ENCODE peak calls at places on chromosomes 11 and 22, in eight cellular contexts. Q is MV-4-11; N is CD8-positive, alpha-beta T cell; G is naive thymus-derived CD8-positive, alpha-beta T cell; T is amniotic stem cell; D is naive B cell; A is adipocyte; U is activated CD8-positive, alpha-beta T cell treated with anti-CD3 and anti-CD28 coated beads, Interleukin-2, amount 10 ng/mL, durations not matched to agents 7 days and 5 days. H is an unnamed sample.

GRCh38 chr11:115334932-115335788 is 169.1 kb downstream of the CADM1 start:
- DNase-seq in Q (peak; percentile 41), N (no peak), G (peak; percentile 4), T (no peak), D (no peak), A (peak; percentile 68), U (no peak), H (no peak)

GRCh38 chr11:2217211-2218081 is 45.8 kb upstream of the TH start:
- DNase-seq in Q (no peak), N (no peak), G (peak; percentile 34), T (no peak), D (no peak), A (no peak), U (peak; percentile 21), H (no peak)

GRCh38 chr11:96878299-96879051 is 488.7 kb downstream of the JRKL start:
- DNase-seq in Q (no peak), N (no peak), G (no peak), T (no peak), D (no peak), A (no peak), U (no peak), H (no peak)

GRCh38 chr22:21665047-21665851 is 563 bp upstream of the PPIL2 start:
- DNase-seq in Q (no peak), N (no peak), G (no peak), T (no peak), D (no peak), A (no peak), U (no peak), H (no peak)

GRCh38 chr22:44870021-44870420 is 117.6 kb downstream of the ARHGAP8 start:
- DNase-seq in Q (no peak), N (no peak), G (no peak), T (peak; percentile 6), D (no peak), A (peak; percentile 41), U (no peak), H (no peak)

GRCh38 chr22:23012081-23012622 is 58.2 kb upstream of the GNAZ start:
- DNase-seq in Q (no peak), N (no peak), G (peak; percentile 23), T (no peak), D (no peak), A (no peak), U (peak; percentile 62), H (peak; percentile 12)

GRCh38 chr11:45390407-45390806 is 104.3 kb upstream of the SYT13 start:
- DNase-seq in Q (no peak), N (no peak), G (no peak), T (no peak), D (no peak), A (no peak), U (no peak), H (no peak)

GRCh38 chr22:23591203-23591791 is 11.2 kb upstream of the IGLL1 start:
- DNase-seq in Q (peak; percentile 45), N (peak; percentile 41), G (peak; percentile 58), T (peak; percentile 15), D (peak; percentile 51), A (peak; percentile 65), U (peak; percentile 71), H (peak; percentile 15)

GRCh38 chr22:37254867-37255233 is 10.8 kb upstream of the RAC2 start:
- DNase-seq in Q (no peak), N (no peak), G (no peak), T (no peak), D (no peak), A (no peak), U (no peak), H (no peak)

GRCh38 chr11:125190549-125190948 is 26.0 kb downstream of the PKNOX2 start:
- DNase-seq in Q (no peak), N (no peak), G (no peak), T (no peak), D (no peak), A (no peak), U (no peak), H (no peak)

GRCh38 chr11:44332665-44333064 is 22.7 kb upstream of the ALX4 start:
- DNase-seq in Q (no peak), N (no peak), G (no peak), T (no peak), D (no peak), A (no peak), U (no peak), H (no peak)

GRCh38 chr11:9753031-9753430 is 89.2 kb downstream of the SWAP70 start:
- DNase-seq in Q (peak; percentile 85), N (no peak), G (no peak), T (no peak), D (no peak), A (peak; percentile 69), U (no peak), H (no peak)

GRCh38 chr11:47035108-47035507 is 98.5 kb downstream of the CSTPP1 start:
- DNase-seq in Q (no peak), N (no peak), G (no peak), T (no peak), D (no peak), A (no peak), U (no peak), H (no peak)

GRCh38 chr22:21761086-21761485 is 25.5 kb upstream of the YPEL1 start:
- DNase-seq in Q (no peak), N (no peak), G (no peak), T (peak; percentile 2), D (no peak), A (peak; percentile 33), U (no peak), H (no peak)

GRCh38 chr11:3799143-3799542 is 1.8 kb upstream of the NUP98 start:
- DNase-seq in Q (no peak), N (no peak), G (no peak), T (no peak), D (no peak), A (no peak), U (no peak), H (no peak)

GRCh38 chr22:43823353-43823908 is 11.3 kb upstream of the EFCAB6 start:
- DNase-seq in Q (no peak), N (no peak), G (no peak), T (no peak), D (no peak), A (no peak), U (no peak), H (no peak)

GRCh38 chr11:2914475-2915195 is 14.6 kb downstream of the PHLDA2 start:
- DNase-seq in Q (peak; percentile 14), N (no peak), G (no peak), T (no peak), D (no peak), A (no peak), U (no peak), H (no peak)

GRCh38 chr11:69700278-69701140 is 3.3 kb downstream of the FGF19 start:
- DNase-seq in Q (no peak), N (no peak), G (no peak), T (no peak), D (no peak), A (peak; percentile 63), U (no peak), H (no peak)

GRCh38 chr11:64996710-64997380 is at the start of gene BATF2:
- DNase-seq in Q (peak; percentile 84), N (no peak), G (no peak), T (no peak), D (peak; percentile 31), A (peak; percentile 70), U (peak; percentile 41), H (no peak)

GRCh38 chr11:130190371-130190881 is 30.8 kb downstream of the ST14 start:
- DNase-seq in Q (no peak), N (no peak), G (no peak), T (no peak), D (no peak), A (no peak), U (no peak), H (no peak)

GRCh38 chr11:94602430-94603372 is 35.5 kb downstream of the PIWIL4 start:
- DNase-seq in Q (peak; percentile 86), N (no peak), G (peak; percentile 5), T (peak; percentile 47), D (peak; percentile 19), A (peak; percentile 81), U (no peak), H (no peak)